ENCODE peak calls at places on chromosomes 5 and 9, in nine cellular contexts. One of them, this sample, is unnamed.

GRCh38 chr5:33311893-33312292 is 128.9 kb upstream of the TARS1 start:
- DNase-seq in PC-3: peak
- DNase-seq in bronchial epithelial cell: peak
- DNase-seq in Peyer's patch: no peak
- DNase-seq in A549: no peak
- DNase-seq in CD4-positive, alpha-beta memory T cell: no peak
- DNase-seq in cardiac muscle cell: no peak
- DNase-seq in psoas muscle: no peak
- DNase-seq in fibroblast of lung: peak
- DNase-seq in this sample: no peak

GRCh38 chr5:139075066-139076050 is 122.8 kb downstream of the SIL1 start:
- DNase-seq in PC-3: no peak
- DNase-seq in bronchial epithelial cell: no peak
- DNase-seq in Peyer's patch: no peak
- DNase-seq in A549: no peak
- DNase-seq in CD4-positive, alpha-beta memory T cell: no peak
- DNase-seq in cardiac muscle cell: no peak
- DNase-seq in psoas muscle: no peak
- DNase-seq in fibroblast of lung: peak
- DNase-seq in this sample: peak

GRCh38 chr5:177606071-177607051 is 6.4 kb downstream of the B4GALT7 start:
- DNase-seq in PC-3: no peak
- DNase-seq in bronchial epithelial cell: no peak
- DNase-seq in Peyer's patch: peak
- DNase-seq in A549: no peak
- DNase-seq in CD4-positive, alpha-beta memory T cell: no peak
- DNase-seq in cardiac muscle cell: no peak
- DNase-seq in psoas muscle: no peak
- DNase-seq in fibroblast of lung: no peak
- DNase-seq in this sample: no peak

GRCh38 chr5:142156839-142157463 is 48.4 kb downstream of the NDFIP1 start:
- DNase-seq in PC-3: no peak
- DNase-seq in bronchial epithelial cell: no peak
- DNase-seq in Peyer's patch: no peak
- DNase-seq in A549: no peak
- DNase-seq in CD4-positive, alpha-beta memory T cell: no peak
- DNase-seq in cardiac muscle cell: no peak
- DNase-seq in psoas muscle: no peak
- DNase-seq in fibroblast of lung: no peak
- DNase-seq in this sample: no peak

GRCh38 chr5:80147119-80147815 is 108.6 kb downstream of the SERINC5 start:
- DNase-seq in PC-3: no peak
- DNase-seq in bronchial epithelial cell: no peak
- DNase-seq in Peyer's patch: no peak
- DNase-seq in A549: no peak
- DNase-seq in CD4-positive, alpha-beta memory T cell: no peak
- DNase-seq in cardiac muscle cell: peak
- DNase-seq in psoas muscle: no peak
- DNase-seq in fibroblast of lung: no peak
- DNase-seq in this sample: no peak

GRCh38 chr5:35924122-35924949 is 14.1 kb downstream of the CAPSL start:
- DNase-seq in PC-3: peak
- DNase-seq in bronchial epithelial cell: no peak
- DNase-seq in Peyer's patch: no peak
- DNase-seq in A549: no peak
- DNase-seq in CD4-positive, alpha-beta memory T cell: no peak
- DNase-seq in cardiac muscle cell: no peak
- DNase-seq in psoas muscle: no peak
- DNase-seq in fibroblast of lung: peak
- DNase-seq in this sample: no peak

GRCh38 chr9:29669613-29670012 is 2096.3 kb upstream of the C9orf72 start:
- DNase-seq in PC-3: no peak
- DNase-seq in bronchial epithelial cell: no peak
- DNase-seq in Peyer's patch: no peak
- DNase-seq in A549: no peak
- DNase-seq in CD4-positive, alpha-beta memory T cell: no peak
- DNase-seq in cardiac muscle cell: no peak
- DNase-seq in psoas muscle: no peak
- DNase-seq in fibroblast of lung: no peak
- DNase-seq in this sample: no peak

GRCh38 chr9:27198175-27198574 is 89.2 kb downstream of the TEK start:
- DNase-seq in PC-3: peak
- DNase-seq in bronchial epithelial cell: no peak
- DNase-seq in Peyer's patch: no peak
- DNase-seq in A549: no peak
- DNase-seq in CD4-positive, alpha-beta memory T cell: no peak
- DNase-seq in cardiac muscle cell: peak
- DNase-seq in psoas muscle: no peak
- DNase-seq in fibroblast of lung: no peak
- DNase-seq in this sample: no peak

GRCh38 chr5:178965465-178966055 is 24.6 kb downstream of the ZNF454 start:
- DNase-seq in PC-3: no peak
- DNase-seq in bronchial epithelial cell: no peak
- DNase-seq in Peyer's patch: no peak
- DNase-seq in A549: no peak
- DNase-seq in CD4-positive, alpha-beta memory T cell: no peak
- DNase-seq in cardiac muscle cell: no peak
- DNase-seq in psoas muscle: no peak
- DNase-seq in fibroblast of lung: no peak
- DNase-seq in this sample: no peak

GRCh38 chr5:73909474-73909873 is 283.5 kb downstream of the ARHGEF28 start:
- DNase-seq in PC-3: no peak
- DNase-seq in bronchial epithelial cell: no peak
- DNase-seq in Peyer's patch: no peak
- DNase-seq in A549: no peak
- DNase-seq in CD4-positive, alpha-beta memory T cell: no peak
- DNase-seq in cardiac muscle cell: no peak
- DNase-seq in psoas muscle: no peak
- DNase-seq in fibroblast of lung: no peak
- DNase-seq in this sample: no peak

GRCh38 chr5:13932006-13932405 is 12.5 kb downstream of the DNAH5 start:
- DNase-seq in PC-3: no peak
- DNase-seq in bronchial epithelial cell: peak
- DNase-seq in Peyer's patch: no peak
- DNase-seq in A549: no peak
- DNase-seq in CD4-positive, alpha-beta memory T cell: no peak
- DNase-seq in cardiac muscle cell: no peak
- DNase-seq in psoas muscle: no peak
- DNase-seq in fibroblast of lung: no peak
- DNase-seq in this sample: no peak

GRCh38 chr5:111932628-111933027 is 175.6 kb upstream of the NREP start:
- DNase-seq in PC-3: peak
- DNase-seq in bronchial epithelial cell: peak
- DNase-seq in Peyer's patch: no peak
- DNase-seq in A549: no peak
- DNase-seq in CD4-positive, alpha-beta memory T cell: no peak
- DNase-seq in cardiac muscle cell: peak
- DNase-seq in psoas muscle: no peak
- DNase-seq in fibroblast of lung: peak
- DNase-seq in this sample: no peak

GRCh38 chr5:122120957-122121356 is 8.4 kb upstream of the ZNF474 start:
- DNase-seq in PC-3: peak
- DNase-seq in bronchial epithelial cell: peak
- DNase-seq in Peyer's patch: no peak
- DNase-seq in A549: no peak
- DNase-seq in CD4-positive, alpha-beta memory T cell: no peak
- DNase-seq in cardiac muscle cell: no peak
- DNase-seq in psoas muscle: no peak
- DNase-seq in fibroblast of lung: peak
- DNase-seq in this sample: no peak

GRCh38 chr9:107368696-107369095 is 85.6 kb downstream of the RAD23B start:
- DNase-seq in PC-3: no peak
- DNase-seq in bronchial epithelial cell: no peak
- DNase-seq in Peyer's patch: no peak
- DNase-seq in A549: no peak
- DNase-seq in CD4-positive, alpha-beta memory T cell: no peak
- DNase-seq in cardiac muscle cell: no peak
- DNase-seq in psoas muscle: no peak
- DNase-seq in fibroblast of lung: no peak
- DNase-seq in this sample: no peak

GRCh38 chr5:124289641-124290201 is 456.7 kb downstream of the ZNF608 start:
- DNase-seq in PC-3: no peak
- DNase-seq in bronchial epithelial cell: peak
- DNase-seq in Peyer's patch: no peak
- DNase-seq in A549: no peak
- DNase-seq in CD4-positive, alpha-beta memory T cell: no peak
- DNase-seq in cardiac muscle cell: no peak
- DNase-seq in psoas muscle: no peak
- DNase-seq in fibroblast of lung: no peak
- DNase-seq in this sample: no peak

GRCh38 chr9:100674419-100675122 is 96.7 kb downstream of the CAVIN4 start:
- DNase-seq in PC-3: no peak
- DNase-seq in bronchial epithelial cell: peak
- DNase-seq in Peyer's patch: no peak
- DNase-seq in A549: no peak
- DNase-seq in CD4-positive, alpha-beta memory T cell: no peak
- DNase-seq in cardiac muscle cell: no peak
- DNase-seq in psoas muscle: peak
- DNase-seq in fibroblast of lung: no peak
- DNase-seq in this sample: no peak

GRCh38 chr9:91489391-91489899 is 65.8 kb upstream of the NFIL3 start:
- DNase-seq in PC-3: no peak
- DNase-seq in bronchial epithelial cell: no peak
- DNase-seq in Peyer's patch: no peak
- DNase-seq in A549: no peak
- DNase-seq in CD4-positive, alpha-beta memory T cell: no peak
- DNase-seq in cardiac muscle cell: no peak
- DNase-seq in psoas muscle: no peak
- DNase-seq in fibroblast of lung: peak
- DNase-seq in this sample: no peak

GRCh38 chr5:72183231-72183630 is 76.0 kb downstream of the MAP1B start:
- DNase-seq in PC-3: no peak
- DNase-seq in bronchial epithelial cell: no peak
- DNase-seq in Peyer's patch: no peak
- DNase-seq in A549: no peak
- DNase-seq in CD4-positive, alpha-beta memory T cell: no peak
- DNase-seq in cardiac muscle cell: no peak
- DNase-seq in psoas muscle: no peak
- DNase-seq in fibroblast of lung: peak
- DNase-seq in this sample: no peak

GRCh38 chr9:88534456-88535225 is at the start of gene NXNL2:
- DNase-seq in PC-3: peak
- DNase-seq in bronchial epithelial cell: peak
- DNase-seq in Peyer's patch: peak
- DNase-seq in A549: peak
- DNase-seq in CD4-positive, alpha-beta memory T cell: peak
- DNase-seq in cardiac muscle cell: peak
- DNase-seq in psoas muscle: peak
- DNase-seq in fibroblast of lung: peak
- DNase-seq in this sample: peak

GRCh38 chr5:62496876-62497275 is 81.7 kb upstream of the LRRC70 start:
- DNase-seq in PC-3: no peak
- DNase-seq in bronchial epithelial cell: no peak
- DNase-seq in Peyer's patch: no peak
- DNase-seq in A549: no peak
- DNase-seq in CD4-positive, alpha-beta memory T cell: no peak
- DNase-seq in cardiac muscle cell: no peak
- DNase-seq in psoas muscle: no peak
- DNase-seq in fibroblast of lung: no peak
- DNase-seq in this sample: no peak

GRCh38 chr5:68215888-68216736 is 556 bp downstream of the PIK3R1 start:
- DNase-seq in PC-3: no peak
- DNase-seq in bronchial epithelial cell: no peak
- DNase-seq in Peyer's patch: peak
- DNase-seq in A549: peak
- DNase-seq in CD4-positive, alpha-beta memory T cell: peak
- DNase-seq in cardiac muscle cell: peak
- DNase-seq in psoas muscle: peak
- DNase-seq in fibroblast of lung: peak
- DNase-seq in this sample: peak

GRCh38 chr9:127557466-127557869 is 54.6 kb upstream of the STXBP1 start:
- DNase-seq in PC-3: peak
- DNase-seq in bronchial epithelial cell: no peak
- DNase-seq in Peyer's patch: no peak
- DNase-seq in A549: no peak
- DNase-seq in CD4-positive, alpha-beta memory T cell: no peak
- DNase-seq in cardiac muscle cell: peak
- DNase-seq in psoas muscle: peak
- DNase-seq in fibroblast of lung: no peak
- DNase-seq in this sample: no peak
- H3K4me3 ChIP-seq in PC-3: no peak
- H3K4me3 ChIP-seq in bronchial epithelial cell: no peak
- H3K4me3 ChIP-seq in Peyer's patch: no peak
- H3K4me3 ChIP-seq in A549: no peak
- H3K4me3 ChIP-seq in CD4-positive, alpha-beta memory T cell: no peak
- H3K4me3 ChIP-seq in cardiac muscle cell: no peak
- H3K4me3 ChIP-seq in psoas muscle: no peak
- H3K4me3 ChIP-seq in fibroblast of lung: peak
- H3K4me3 ChIP-seq in this sample: no peak

GRCh38 chr5:52560366-52560765 is 227.3 kb upstream of the ITGA1 start:
- DNase-seq in PC-3: peak
- DNase-seq in bronchial epithelial cell: peak
- DNase-seq in Peyer's patch: no peak
- DNase-seq in A549: no peak
- DNase-seq in CD4-positive, alpha-beta memory T cell: peak
- DNase-seq in cardiac muscle cell: peak
- DNase-seq in psoas muscle: no peak
- DNase-seq in fibroblast of lung: no peak
- DNase-seq in this sample: no peak
- H3K4me3 ChIP-seq in PC-3: no peak
- H3K4me3 ChIP-seq in bronchial epithelial cell: no peak
- H3K4me3 ChIP-seq in Peyer's patch: no peak
- H3K4me3 ChIP-seq in A549: no peak
- H3K4me3 ChIP-seq in CD4-positive, alpha-beta memory T cell: no peak
- H3K4me3 ChIP-seq in cardiac muscle cell: no peak
- H3K4me3 ChIP-seq in psoas muscle: no peak
- H3K4me3 ChIP-seq in fibroblast of lung: no peak
- H3K4me3 ChIP-seq in this sample: no peak

GRCh38 chr5:159415301-159415937 is 85.1 kb upstream of the IL12B start:
- DNase-seq in PC-3: no peak
- DNase-seq in bronchial epithelial cell: no peak
- DNase-seq in Peyer's patch: no peak
- DNase-seq in A549: no peak
- DNase-seq in CD4-positive, alpha-beta memory T cell: no peak
- DNase-seq in cardiac muscle cell: no peak
- DNase-seq in psoas muscle: no peak
- DNase-seq in fibroblast of lung: no peak
- DNase-seq in this sample: no peak
- H3K4me3 ChIP-seq in PC-3: no peak
- H3K4me3 ChIP-seq in bronchial epithelial cell: no peak
- H3K4me3 ChIP-seq in Peyer's patch: no peak
- H3K4me3 ChIP-seq in A549: no peak
- H3K4me3 ChIP-seq in CD4-positive, alpha-beta memory T cell: no peak
- H3K4me3 ChIP-seq in cardiac muscle cell: no peak
- H3K4me3 ChIP-seq in psoas muscle: no peak
- H3K4me3 ChIP-seq in fibroblast of lung: no peak
- H3K4me3 ChIP-seq in this sample: no peak

DNA sequence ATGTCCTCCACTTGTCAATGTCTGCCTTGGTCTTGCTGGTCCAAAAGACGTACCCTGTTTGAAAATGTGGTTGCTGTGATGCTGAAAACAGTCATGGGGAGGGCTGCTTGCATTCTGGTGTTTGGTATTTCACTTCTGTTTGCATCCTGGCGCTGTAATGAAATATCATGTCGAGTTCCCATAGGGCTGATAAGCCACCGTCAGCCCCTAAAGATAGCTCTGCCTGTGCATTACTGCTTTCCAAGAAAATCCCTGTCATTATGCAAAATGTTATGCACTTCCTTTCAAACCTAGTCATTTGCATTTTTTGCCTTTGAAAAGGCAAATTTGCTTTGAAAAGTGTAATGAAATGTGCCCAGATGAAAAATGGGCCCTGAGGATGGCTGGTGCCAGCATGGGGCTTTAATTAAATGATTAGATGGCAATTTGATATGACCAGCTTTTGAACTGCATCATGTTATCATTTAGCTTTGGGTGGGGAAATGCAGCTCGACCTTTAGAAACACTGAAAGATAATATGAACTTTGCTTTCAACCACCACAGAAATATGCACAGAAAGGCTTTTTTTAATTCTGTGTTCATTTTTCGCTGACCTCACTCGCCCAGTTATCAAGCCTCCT is 374.4 kb upstream of the SGCD start:
- DNase-seq in PC-3: no peak
- DNase-seq in bronchial epithelial cell: no peak
- DNase-seq in Peyer's patch: no peak
- DNase-seq in A549: no peak
- DNase-seq in CD4-positive, alpha-beta memory T cell: no peak
- DNase-seq in cardiac muscle cell: no peak
- DNase-seq in psoas muscle: no peak
- DNase-seq in fibroblast of lung: no peak
- DNase-seq in this sample: no peak
- H3K4me3 ChIP-seq in PC-3: no peak
- H3K4me3 ChIP-seq in bronchial epithelial cell: no peak
- H3K4me3 ChIP-seq in Peyer's patch: no peak
- H3K4me3 ChIP-seq in A549: no peak
- H3K4me3 ChIP-seq in CD4-positive, alpha-beta memory T cell: no peak
- H3K4me3 ChIP-seq in cardiac muscle cell: no peak
- H3K4me3 ChIP-seq in psoas muscle: no peak
- H3K4me3 ChIP-seq in fibroblast of lung: no peak
- H3K4me3 ChIP-seq in this sample: no peak

This sample was measured in tibial artery.